ENCODE peak calls at places on chromosomes 6 and 20, in eight cellular contexts. G, M, S, E, R, D, P and T are unnamed samples.

GRCh38 chr6:28525496-28526039 is at the start of gene GPX5:
- DNase-seq in G (no peak), M (no peak), S (no peak), E (no peak), R (no peak), D (no peak), P (no peak), T (no peak)

GRCh38 chr6:169960531-169960890 is 209.1 kb downstream of the ERMARD start:
- DNase-seq in G (no peak), M (no peak), S (no peak), E (no peak), R (no peak), D (peak; percentile 2), P (no peak), T (no peak)

GRCh38 chr20:40776702-40777457 is 87.8 kb upstream of the MAFB start:
- DNase-seq in G (no peak), M (no peak), S (no peak), E (no peak), R (no peak), D (no peak), P (no peak), T (no peak)

GRCh38 chr20:16475225-16475624 is 98.0 kb downstream of the KIF16B start:
- DNase-seq in G (no peak), M (no peak), S (peak; percentile 72), E (no peak), R (peak; percentile 76), D (no peak), P (no peak), T (peak; percentile 34)

GRCh38 chr6:138226011-138226410 is 7.7 kb upstream of the PBOV1 start:
- DNase-seq in G (no peak), M (no peak), S (no peak), E (no peak), R (no peak), D (no peak), P (no peak), T (peak; percentile 11)

GRCh38 chr6:33914519-33915120 is 110.8 kb upstream of the MLN start:
- DNase-seq in G (no peak), M (no peak), S (no peak), E (no peak), R (no peak), D (peak; percentile 28), P (no peak), T (no peak)

GRCh38 chr20:63835031-63835858 is 4.2 kb upstream of the ZBTB46 start:
- DNase-seq in G (peak; percentile 87), M (peak; percentile 97), S (peak; percentile 99), E (peak; percentile 92), R (peak; percentile 97), D (peak; percentile 92), P (peak; percentile 90), T (peak; percentile 96)

GRCh38 chr6:38852215-38852614 is 137.1 kb downstream of the DNAH8 start:
- DNase-seq in G (no peak), M (no peak), S (no peak), E (no peak), R (no peak), D (no peak), P (no peak), T (no peak)

GRCh38 chr20:51487076-51487475 is 55.4 kb downstream of the NFATC2 start:
- DNase-seq in G (no peak), M (no peak), S (no peak), E (no peak), R (no peak), D (no peak), P (no peak), T (no peak)

GRCh38 chr6:92297101-92297500 is 1122.3 kb downstream of the EPHA7 start:
- DNase-seq in G (no peak), M (no peak), S (peak; percentile 8), E (no peak), R (peak; percentile 9), D (no peak), P (no peak), T (peak; percentile 17)

GRCh38 chr6:32118782-32119628 is 9.0 kb downstream of the ATF6B start:
- DNase-seq in G (peak; percentile 90), M (peak; percentile 88), S (peak; percentile 85), E (peak; percentile 86), R (peak; percentile 90), D (peak; percentile 87), P (peak; percentile 89), T (peak; percentile 87)
- H3K4me3 ChIP-seq in G (no peak overlapping the region), M (no peak overlapping the region), S (no peak overlapping the region), E (no peak overlapping the region), R (no peak overlapping the region), D (no peak overlapping the region), P (no peak overlapping the region), T (no peak overlapping the region)

DNA sequence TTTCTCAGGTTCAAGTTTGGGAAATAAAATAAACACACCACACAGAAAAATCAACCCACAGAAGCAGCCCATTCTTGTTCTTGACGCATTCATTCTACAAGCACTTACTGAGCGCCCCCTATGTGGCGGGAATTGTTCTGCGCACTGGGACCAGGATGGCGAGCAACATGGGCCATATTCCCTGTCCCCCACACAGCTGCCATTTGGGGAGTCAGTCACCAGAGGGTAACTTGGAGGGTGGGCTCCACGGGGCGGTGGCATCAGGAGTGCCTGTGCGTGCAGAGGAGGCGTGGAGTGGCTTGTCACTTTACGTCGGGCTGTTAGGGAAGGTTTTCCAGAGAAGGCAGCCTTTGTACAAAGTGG is 185.0 kb upstream of the PDE10A start:
- DNase-seq in G (no peak), M (no peak), S (no peak), E (no peak), R (no peak), D (no peak), P (no peak), T (no peak)
- TF ChIP-seq CTCF in G (no peak), M (peak; percentile 14), S (no peak), E (no peak), R (no peak), D (no peak), P (no peak), T (no peak)

DNA sequence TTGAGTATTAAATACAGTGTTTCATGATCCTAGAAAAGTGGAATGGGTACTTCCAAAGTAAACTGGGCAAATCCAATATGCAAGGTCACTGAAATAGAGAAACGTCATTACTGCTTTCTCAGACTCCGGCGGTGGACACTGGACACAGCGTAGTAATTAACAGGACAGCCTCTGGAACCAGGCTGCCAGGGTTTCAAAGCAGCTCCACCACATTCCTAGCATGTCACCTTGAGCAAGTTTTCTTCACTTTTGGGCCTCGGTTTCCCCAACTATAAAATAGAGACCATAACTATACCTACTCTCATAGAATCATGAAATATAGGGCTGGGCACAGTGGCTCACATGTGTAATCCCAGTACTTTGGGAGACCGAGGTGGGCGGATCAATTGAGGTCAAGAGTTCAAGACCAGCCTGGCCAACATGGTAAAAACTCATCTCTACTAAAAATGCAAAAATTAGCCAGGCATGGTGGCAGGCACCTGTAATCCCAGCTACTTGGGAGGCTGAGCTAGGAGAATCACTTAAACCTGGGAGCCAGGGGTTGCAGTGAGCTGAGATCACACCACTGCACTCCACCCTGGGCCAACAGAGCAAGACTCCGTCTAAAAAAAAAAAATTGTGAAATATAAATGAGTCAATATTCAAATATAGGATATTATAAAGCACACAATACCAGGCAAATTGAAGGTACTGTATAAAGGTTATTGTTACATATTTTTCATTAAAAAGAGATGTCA is 24.9 kb downstream of the ARHGAP18 start:
- DNase-seq in G (no peak), M (no peak), S (no peak), E (no peak), R (no peak), D (no peak), P (no peak), T (no peak)
- H3K4me3 ChIP-seq in G (no peak overlapping the region), M (no peak overlapping the region), S (no peak overlapping the region), E (no peak overlapping the region), R (no peak overlapping the region), D (no peak overlapping the region), P (no peak overlapping the region), T (no peak overlapping the region)

DNA sequence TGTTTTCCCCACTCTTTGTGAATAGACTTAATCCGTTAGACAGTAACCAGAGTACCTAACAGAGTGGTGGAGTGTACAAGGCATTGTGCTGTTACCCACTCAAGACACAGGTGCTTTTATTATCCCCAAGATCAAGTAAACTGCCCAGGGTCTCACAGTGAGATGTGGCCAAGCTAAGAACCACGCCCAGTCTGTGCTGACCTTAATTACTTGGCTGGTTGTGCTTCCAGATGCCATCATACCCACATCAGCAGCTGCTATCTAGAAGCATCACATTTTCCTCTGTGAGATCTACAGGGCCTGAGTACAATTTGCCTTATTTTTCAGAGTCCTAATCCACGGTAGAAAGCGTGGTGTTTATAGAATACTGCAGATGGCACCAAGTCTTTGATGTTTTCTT is 70.3 kb downstream of the GFRA4 start:
- DNase-seq in G (no peak), M (no peak), S (no peak), E (no peak), R (no peak), D (no peak), P (no peak), T (no peak)
- TF ChIP-seq CTCF in G (no peak), M (no peak), S (no peak), E (no peak), R (no peak), D (no peak), P (no peak), T (no peak)

GRCh38 chr6:18388942-18389341 is 1.8 kb downstream of the RNF144B start:
- DNase-seq in G (no peak), M (peak; percentile 91), S (peak; percentile 77), E (no peak), R (peak; percentile 83), D (no peak), P (peak; percentile 62), T (peak; percentile 91)
- H3K4me3 ChIP-seq in G (peak overlapping the region; percentile 83), M (peak overlapping the region; percentile 67), S (no peak overlapping the region), E (peak overlapping the region; percentile 54), R (peak overlapping the region; percentile 72), D (no peak overlapping the region), P (peak overlapping the region; percentile 88), T (peak overlapping the region; percentile 81)

GRCh38 chr6:2158596-2159271 is 86.7 kb downstream of the GMDS start:
- DNase-seq in G (no peak), M (peak; percentile 45), S (peak; percentile 12), E (no peak), R (peak; percentile 50), D (no peak), P (peak; percentile 70), T (peak; percentile 13)
- TF ChIP-seq CTCF in G (peak; percentile 33), M (peak; percentile 37), S (peak; percentile 23), E (peak; percentile 30), R (peak; percentile 62), D (peak; percentile 20), P (peak; percentile 70), T (peak; percentile 48)